ENCODE peak calls at places on chromosomes 2 and 18, in ten cellular contexts. One of them, this sample, is unnamed. For H3K36me3 and H3K4me1, the result is how much of the 10 kb centered on the place peaks cover.

GRCh38 chr18:3830604-3831003 is 380.6 kb downstream of the TGIF1 start:
- DNase-seq in uterus: no peak
- DNase-seq in astrocyte: peak
- DNase-seq in K562: no peak
- DNase-seq in colonic mucosa: no peak
- DNase-seq in OCI-LY7: no peak
- DNase-seq in heart left ventricle: no peak
- DNase-seq in Caco-2: no peak
- DNase-seq in breast epithelium: no peak
- DNase-seq in fibroblast of lung: peak
- DNase-seq in this sample: no peak

GRCh38 chr2:15031745-15032240 is 399.3 kb downstream of the LRATD1 start:
- DNase-seq in heart left ventricle: no peak
- DNase-seq in K562: no peak
- DNase-seq in colonic mucosa: no peak
- DNase-seq in Caco-2: no peak
- DNase-seq in breast epithelium: no peak
- DNase-seq in OCI-LY7: peak
- DNase-seq in uterus: no peak
- DNase-seq in astrocyte: no peak
- DNase-seq in fibroblast of lung: no peak
- DNase-seq in this sample: no peak

GRCh38 chr18:42030586-42031182 is 75.7 kb downstream of the PIK3C3 start:
- DNase-seq in heart left ventricle: no peak
- DNase-seq in uterus: no peak
- DNase-seq in colonic mucosa: no peak
- DNase-seq in Caco-2: peak
- DNase-seq in K562: peak
- DNase-seq in astrocyte: peak
- DNase-seq in breast epithelium: no peak
- DNase-seq in OCI-LY7: peak
- DNase-seq in fibroblast of lung: peak
- DNase-seq in this sample: no peak

GRCh38 chr2:100021798-100022197 is 120.6 kb downstream of the AFF3 start:
- DNase-seq in heart left ventricle: no peak
- DNase-seq in K562: no peak
- DNase-seq in fibroblast of lung: peak
- DNase-seq in astrocyte: no peak
- DNase-seq in OCI-LY7: no peak
- DNase-seq in Caco-2: no peak
- DNase-seq in colonic mucosa: no peak
- DNase-seq in breast epithelium: no peak
- DNase-seq in uterus: no peak
- DNase-seq in this sample: no peak

GRCh38 chr18:41324934-41325333 is 630.1 kb upstream of the PIK3C3 start:
- DNase-seq in breast epithelium: no peak
- DNase-seq in heart left ventricle: no peak
- DNase-seq in colonic mucosa: no peak
- DNase-seq in astrocyte: peak
- DNase-seq in K562: no peak
- DNase-seq in uterus: no peak
- DNase-seq in fibroblast of lung: peak
- DNase-seq in OCI-LY7: no peak
- DNase-seq in Caco-2: no peak
- DNase-seq in this sample: no peak

GRCh38 chr2:19744456-19744855 is 157.3 kb downstream of the TTC32 start:
- DNase-seq in uterus: peak
- DNase-seq in fibroblast of lung: no peak
- DNase-seq in colonic mucosa: no peak
- DNase-seq in breast epithelium: no peak
- DNase-seq in Caco-2: no peak
- DNase-seq in astrocyte: no peak
- DNase-seq in OCI-LY7: no peak
- DNase-seq in heart left ventricle: no peak
- DNase-seq in K562: no peak
- DNase-seq in this sample: no peak

GRCh38 chr2:119338282-119338681 is 28.4 kb downstream of the C2orf76 start:
- DNase-seq in heart left ventricle: no peak
- DNase-seq in astrocyte: no peak
- DNase-seq in breast epithelium: no peak
- DNase-seq in Caco-2: no peak
- DNase-seq in fibroblast of lung: no peak
- DNase-seq in K562: no peak
- DNase-seq in OCI-LY7: no peak
- DNase-seq in colonic mucosa: no peak
- DNase-seq in uterus: no peak
- DNase-seq in this sample: no peak

GRCh38 chr2:1688859-1689258 is 55.5 kb downstream of the PXDN start:
- DNase-seq in breast epithelium: no peak
- DNase-seq in Caco-2: no peak
- DNase-seq in colonic mucosa: no peak
- DNase-seq in K562: no peak
- DNase-seq in uterus: no peak
- DNase-seq in astrocyte: no peak
- DNase-seq in OCI-LY7: no peak
- DNase-seq in heart left ventricle: no peak
- DNase-seq in fibroblast of lung: no peak
- DNase-seq in this sample: no peak

GRCh38 chr2:159713691-159714585 is 1.6 kb downstream of the MARCHF7 start:
- DNase-seq in heart left ventricle: no peak
- DNase-seq in astrocyte: peak
- DNase-seq in uterus: no peak
- DNase-seq in fibroblast of lung: peak
- DNase-seq in OCI-LY7: peak
- DNase-seq in breast epithelium: no peak
- DNase-seq in colonic mucosa: no peak
- DNase-seq in K562: peak
- DNase-seq in Caco-2: no peak
- DNase-seq in this sample: no peak

GRCh38 chr2:109720379-109721116 is 73.6 kb upstream of the RGPD5 start:
- DNase-seq in astrocyte: no peak
- DNase-seq in uterus: no peak
- DNase-seq in OCI-LY7: no peak
- DNase-seq in K562: no peak
- DNase-seq in heart left ventricle: no peak
- DNase-seq in Caco-2: peak
- DNase-seq in breast epithelium: peak
- DNase-seq in colonic mucosa: peak
- DNase-seq in fibroblast of lung: no peak
- DNase-seq in this sample: no peak

GRCh38 chr2:25310965-25311865 is 30.5 kb downstream of the DNMT3A start:
- DNase-seq in K562: peak
- DNase-seq in Caco-2: no peak
- DNase-seq in astrocyte: no peak
- DNase-seq in heart left ventricle: peak
- DNase-seq in breast epithelium: peak
- DNase-seq in colonic mucosa: peak
- DNase-seq in fibroblast of lung: no peak
- DNase-seq in uterus: no peak
- DNase-seq in OCI-LY7: no peak
- DNase-seq in this sample: peak

GRCh38 chr2:29014811-29015414 is 33.8 kb downstream of the TOGARAM2 start:
- DNase-seq in Caco-2: no peak
- DNase-seq in OCI-LY7: no peak
- DNase-seq in K562: no peak
- DNase-seq in astrocyte: peak
- DNase-seq in breast epithelium: no peak
- DNase-seq in uterus: no peak
- DNase-seq in colonic mucosa: peak
- DNase-seq in heart left ventricle: peak
- DNase-seq in fibroblast of lung: peak
- DNase-seq in this sample: peak

GRCh38 chr2:219476605-219477578 is 21.8 kb upstream of the GMPPA start:
- DNase-seq in fibroblast of lung: no peak
- DNase-seq in astrocyte: no peak
- DNase-seq in K562: peak
- DNase-seq in OCI-LY7: no peak
- DNase-seq in Caco-2: no peak
- DNase-seq in heart left ventricle: no peak
- DNase-seq in breast epithelium: no peak
- DNase-seq in uterus: peak
- DNase-seq in colonic mucosa: no peak
- DNase-seq in this sample: peak
- TF ChIP-seq CTCF in fibroblast of lung: no peak
- TF ChIP-seq CTCF in astrocyte: no peak
- TF ChIP-seq CTCF in K562: no peak
- TF ChIP-seq CTCF in OCI-LY7: no peak
- TF ChIP-seq CTCF in Caco-2: no peak
- TF ChIP-seq CTCF in heart left ventricle: no peak
- TF ChIP-seq CTCF in breast epithelium: no peak
- TF ChIP-seq CTCF in uterus: no peak
- TF ChIP-seq CTCF in colonic mucosa: no peak
- TF ChIP-seq CTCF in this sample: no peak

GRCh38 chr2:8779795-8780194 is 57.6 kb downstream of the KIDINS220 start:
- DNase-seq in uterus: no peak
- DNase-seq in breast epithelium: no peak
- DNase-seq in Caco-2: no peak
- DNase-seq in heart left ventricle: no peak
- DNase-seq in OCI-LY7: no peak
- DNase-seq in colonic mucosa: no peak
- DNase-seq in astrocyte: no peak
- DNase-seq in K562: no peak
- DNase-seq in fibroblast of lung: no peak
- DNase-seq in this sample: no peak
- H3K36me3 ChIP-seq in uterus: under half
- H3K36me3 ChIP-seq in breast epithelium: under half
- H3K36me3 ChIP-seq in Caco-2: under half
- H3K36me3 ChIP-seq in heart left ventricle: half or more
- H3K36me3 ChIP-seq in OCI-LY7: under half
- H3K36me3 ChIP-seq in colonic mucosa: under half
- H3K36me3 ChIP-seq in astrocyte: under half
- H3K36me3 ChIP-seq in K562: half or more
- H3K36me3 ChIP-seq in fibroblast of lung: under half
- H3K36me3 ChIP-seq in this sample: under half

GRCh38 chr2:121530563-121531334 is at the start of gene RNU4ATAC:
- DNase-seq in colonic mucosa: peak
- DNase-seq in fibroblast of lung: peak
- DNase-seq in uterus: peak
- DNase-seq in OCI-LY7: peak
- DNase-seq in breast epithelium: peak
- DNase-seq in heart left ventricle: peak
- DNase-seq in Caco-2: peak
- DNase-seq in K562: peak
- DNase-seq in astrocyte: peak
- DNase-seq in this sample: peak

GRCh38 chr2:121532347-121532766 is 1.7 kb downstream of the RNU4ATAC start:
- DNase-seq in astrocyte: peak
- DNase-seq in OCI-LY7: no peak
- DNase-seq in Caco-2: no peak
- DNase-seq in uterus: no peak
- DNase-seq in breast epithelium: no peak
- DNase-seq in heart left ventricle: no peak
- DNase-seq in fibroblast of lung: peak
- DNase-seq in K562: peak
- DNase-seq in colonic mucosa: no peak
- DNase-seq in this sample: no peak

GRCh38 chr2:121530210-121530562 is 494 bp upstream of the RNU4ATAC start:
- DNase-seq in astrocyte: peak
- DNase-seq in OCI-LY7: no peak
- DNase-seq in fibroblast of lung: peak
- DNase-seq in K562: no peak
- DNase-seq in colonic mucosa: no peak
- DNase-seq in heart left ventricle: peak
- DNase-seq in Caco-2: peak
- DNase-seq in uterus: peak
- DNase-seq in breast epithelium: peak
- DNase-seq in this sample: no peak

GRCh38 chr2:121527009-121527682 is 3.5 kb upstream of the RNU4ATAC start:
- DNase-seq in Caco-2: no peak
- DNase-seq in astrocyte: no peak
- DNase-seq in fibroblast of lung: peak
- DNase-seq in colonic mucosa: no peak
- DNase-seq in K562: no peak
- DNase-seq in uterus: no peak
- DNase-seq in breast epithelium: no peak
- DNase-seq in OCI-LY7: no peak
- DNase-seq in heart left ventricle: no peak
- DNase-seq in this sample: no peak

DNA sequence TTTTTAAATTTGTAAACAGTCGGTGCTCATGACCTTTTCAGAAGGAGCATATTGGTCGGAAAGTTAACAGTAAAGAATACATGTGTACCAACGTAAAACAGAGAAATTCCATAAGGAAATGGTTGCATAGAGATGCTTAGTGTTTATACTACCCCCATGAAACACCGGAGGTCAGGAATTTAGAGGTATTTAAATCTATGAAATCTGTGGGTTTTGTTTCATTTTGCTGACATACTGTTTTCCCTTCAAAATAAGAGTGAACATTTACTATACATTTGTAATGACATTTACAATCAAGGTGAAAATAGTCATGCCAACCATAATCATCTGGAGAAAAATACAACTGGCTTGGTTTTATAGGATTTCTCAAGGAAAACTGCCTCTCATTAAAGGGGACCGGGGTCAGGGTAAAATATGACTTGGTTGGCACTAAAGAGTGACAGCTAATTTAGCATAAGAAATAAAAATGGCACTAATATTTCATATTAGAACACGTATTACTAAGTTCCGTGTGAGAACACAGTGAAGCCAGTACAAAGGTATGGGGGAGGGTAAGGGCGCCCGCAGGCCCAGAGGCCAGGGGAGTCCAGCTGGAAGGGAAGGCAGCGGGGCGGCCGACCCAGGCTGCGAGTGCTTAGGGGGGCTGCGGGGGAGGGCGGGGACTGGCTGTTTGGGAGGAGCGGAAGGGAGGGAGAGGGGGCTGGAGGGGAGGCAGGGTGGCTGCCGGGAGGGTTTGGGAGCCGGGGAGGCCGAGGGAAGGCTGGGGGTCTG is 1.1 kb upstream of the RNU4ATAC start:
- DNase-seq in astrocyte: peak
- DNase-seq in heart left ventricle: peak
- DNase-seq in OCI-LY7: no peak
- DNase-seq in Caco-2: peak
- DNase-seq in breast epithelium: peak
- DNase-seq in K562: peak
- DNase-seq in fibroblast of lung: peak
- DNase-seq in uterus: peak
- DNase-seq in colonic mucosa: peak
- DNase-seq in this sample: no peak
- H3K4me1 ChIP-seq in astrocyte: under half
- H3K4me1 ChIP-seq in heart left ventricle: half or more
- H3K4me1 ChIP-seq in OCI-LY7: under half
- H3K4me1 ChIP-seq in Caco-2: under half
- H3K4me1 ChIP-seq in breast epithelium: under half
- H3K4me1 ChIP-seq in K562: under half
- H3K4me1 ChIP-seq in fibroblast of lung: under half
- H3K4me1 ChIP-seq in uterus: under half
- H3K4me1 ChIP-seq in colonic mucosa: under half
- H3K4me1 ChIP-seq in this sample: under half

DNA sequence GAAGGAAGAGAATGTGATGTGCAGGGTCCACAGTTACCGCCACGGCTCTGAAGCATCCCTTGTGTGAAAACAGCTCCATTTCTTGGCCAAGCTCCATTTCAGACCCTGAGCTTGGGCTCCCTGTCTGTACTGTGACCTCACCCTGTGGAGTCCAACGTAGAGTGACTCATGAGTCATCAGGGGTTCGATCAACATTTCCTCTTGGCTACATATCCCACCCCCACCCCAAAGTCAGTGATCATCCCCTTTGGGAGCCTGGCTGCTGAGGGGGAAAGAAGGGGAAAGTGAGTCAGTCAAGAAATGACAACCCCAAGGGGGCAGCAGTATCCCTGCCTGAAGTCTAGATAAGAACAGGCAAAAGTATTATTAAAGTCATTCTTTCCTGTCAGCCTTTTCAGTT is 62.2 kb downstream of the PAPOLG start:
- DNase-seq in uterus: no peak
- DNase-seq in OCI-LY7: peak
- DNase-seq in astrocyte: no peak
- DNase-seq in breast epithelium: no peak
- DNase-seq in heart left ventricle: no peak
- DNase-seq in fibroblast of lung: no peak
- DNase-seq in Caco-2: peak
- DNase-seq in K562: peak
- DNase-seq in colonic mucosa: no peak
- DNase-seq in this sample: no peak
- TF ChIP-seq CTCF in uterus: no peak
- TF ChIP-seq CTCF in OCI-LY7: peak
- TF ChIP-seq CTCF in astrocyte: no peak
- TF ChIP-seq CTCF in breast epithelium: no peak
- TF ChIP-seq CTCF in heart left ventricle: no peak
- TF ChIP-seq CTCF in fibroblast of lung: no peak
- TF ChIP-seq CTCF in Caco-2: no peak
- TF ChIP-seq CTCF in K562: no peak
- TF ChIP-seq CTCF in colonic mucosa: no peak
- TF ChIP-seq CTCF in this sample: no peak

This sample was measured in mucosa of descending colon.